ENCODE peak calls at places on chromosomes 5 and 9, in six cellular contexts. One of them, this sample, is unnamed.

GRCh38 chr5:138109463-138110265 is 25.8 kb downstream of the WNT8A start:
- DNase-seq in OCI-LY7: no peak
- DNase-seq in sigmoid colon: no peak
- DNase-seq in astrocyte: peak
- DNase-seq in WERI-Rb-1: no peak
- DNase-seq in PC-3: peak
- DNase-seq in this sample: no peak

GRCh38 chr9:130857864-130858730 is 23.0 kb downstream of the ABL1 start:
- DNase-seq in OCI-LY7: no peak
- DNase-seq in sigmoid colon: peak
- DNase-seq in astrocyte: peak
- DNase-seq in WERI-Rb-1: no peak
- DNase-seq in PC-3: peak
- DNase-seq in this sample: no peak

GRCh38 chr9:92538541-92538940 is 2.8 kb upstream of the ECM2 start:
- DNase-seq in OCI-LY7: no peak
- DNase-seq in sigmoid colon: no peak
- DNase-seq in astrocyte: peak
- DNase-seq in WERI-Rb-1: no peak
- DNase-seq in PC-3: peak
- DNase-seq in this sample: no peak

GRCh38 chr9:3043369-3043768 is 199.5 kb upstream of the PUM3 start:
- DNase-seq in OCI-LY7: no peak
- DNase-seq in sigmoid colon: no peak
- DNase-seq in astrocyte: peak
- DNase-seq in WERI-Rb-1: no peak
- DNase-seq in PC-3: no peak
- DNase-seq in this sample: no peak

GRCh38 chr5:141856030-141856790 is 22.0 kb downstream of the PCDH1 start:
- DNase-seq in OCI-LY7: no peak
- DNase-seq in sigmoid colon: no peak
- DNase-seq in astrocyte: no peak
- DNase-seq in WERI-Rb-1: no peak
- DNase-seq in PC-3: no peak
- DNase-seq in this sample: no peak

GRCh38 chr5:122073864-122074263 is 4.2 kb downstream of the LOX start:
- DNase-seq in OCI-LY7: no peak
- DNase-seq in sigmoid colon: no peak
- DNase-seq in astrocyte: no peak
- DNase-seq in WERI-Rb-1: no peak
- DNase-seq in PC-3: no peak
- DNase-seq in this sample: no peak

GRCh38 chr5:27497491-27497890 is 459.1 kb upstream of the CDH9 start:
- DNase-seq in OCI-LY7: no peak
- DNase-seq in sigmoid colon: no peak
- DNase-seq in astrocyte: no peak
- DNase-seq in WERI-Rb-1: no peak
- DNase-seq in PC-3: no peak
- DNase-seq in this sample: no peak

GRCh38 chr5:90844931-90845330 is 286.3 kb downstream of the ADGRV1 start:
- DNase-seq in OCI-LY7: no peak
- DNase-seq in sigmoid colon: no peak
- DNase-seq in astrocyte: no peak
- DNase-seq in WERI-Rb-1: no peak
- DNase-seq in PC-3: no peak
- DNase-seq in this sample: no peak

GRCh38 chr5:97979740-97980139 is 793.7 kb upstream of the RGMB start:
- DNase-seq in OCI-LY7: no peak
- DNase-seq in sigmoid colon: peak
- DNase-seq in astrocyte: peak
- DNase-seq in WERI-Rb-1: no peak
- DNase-seq in PC-3: no peak
- DNase-seq in this sample: no peak

GRCh38 chr5:168101352-168101751 is 190.1 kb upstream of the WWC1 start:
- DNase-seq in OCI-LY7: no peak
- DNase-seq in sigmoid colon: no peak
- DNase-seq in astrocyte: no peak
- DNase-seq in WERI-Rb-1: no peak
- DNase-seq in PC-3: no peak
- DNase-seq in this sample: no peak

GRCh38 chr9:136661641-136662325 is 933 bp upstream of the EGFL7 start:
- DNase-seq in OCI-LY7: no peak
- DNase-seq in sigmoid colon: no peak
- DNase-seq in astrocyte: no peak
- DNase-seq in WERI-Rb-1: no peak
- DNase-seq in PC-3: no peak
- DNase-seq in this sample: no peak

GRCh38 chr5:176775409-176775808 is 35.0 kb upstream of the UNC5A start:
- DNase-seq in OCI-LY7: no peak
- DNase-seq in sigmoid colon: no peak
- DNase-seq in astrocyte: no peak
- DNase-seq in WERI-Rb-1: no peak
- DNase-seq in PC-3: peak
- DNase-seq in this sample: no peak

GRCh38 chr9:5442400-5443011 is 4.8 kb upstream of the PLGRKT start:
- DNase-seq in OCI-LY7: peak
- DNase-seq in sigmoid colon: no peak
- DNase-seq in astrocyte: peak
- DNase-seq in WERI-Rb-1: peak
- DNase-seq in PC-3: peak
- DNase-seq in this sample: peak

GRCh38 chr5:177588413-177588909 is 3.5 kb upstream of the TMED9 start:
- DNase-seq in OCI-LY7: no peak
- DNase-seq in sigmoid colon: no peak
- DNase-seq in astrocyte: no peak
- DNase-seq in WERI-Rb-1: no peak
- DNase-seq in PC-3: no peak
- DNase-seq in this sample: no peak

GRCh38 chr5:14590949-14591348 is 9.4 kb downstream of the OTULINL start:
- DNase-seq in OCI-LY7: no peak
- DNase-seq in sigmoid colon: no peak
- DNase-seq in astrocyte: no peak
- DNase-seq in WERI-Rb-1: no peak
- DNase-seq in PC-3: peak
- DNase-seq in this sample: no peak
- TF ChIP-seq CTCF in OCI-LY7: no peak
- TF ChIP-seq CTCF in sigmoid colon: no peak
- TF ChIP-seq CTCF in astrocyte: no peak
- TF ChIP-seq CTCF in WERI-Rb-1: no peak
- TF ChIP-seq CTCF in PC-3: no peak
- TF ChIP-seq CTCF in this sample: no peak

DNA sequence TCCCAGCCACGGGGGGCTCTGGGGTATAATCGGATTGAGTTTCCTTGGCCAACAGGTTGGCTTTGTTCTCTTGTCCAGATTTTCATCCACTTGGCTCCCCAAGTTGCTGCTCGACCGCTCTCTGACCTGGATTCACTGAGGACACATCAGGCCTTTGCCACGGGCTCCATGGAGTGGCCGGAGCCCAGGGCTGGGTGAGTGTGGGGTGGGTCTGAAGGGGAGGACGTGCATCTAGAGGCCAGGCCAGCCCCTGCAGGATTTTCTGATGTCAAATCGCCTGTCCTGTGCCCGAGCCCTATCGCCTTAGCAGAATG is 89.0 kb upstream of the BOD1 start:
- DNase-seq in OCI-LY7: no peak
- DNase-seq in sigmoid colon: no peak
- DNase-seq in astrocyte: no peak
- DNase-seq in WERI-Rb-1: peak
- DNase-seq in PC-3: no peak
- DNase-seq in this sample: no peak
- H3K4me3 ChIP-seq in OCI-LY7: no peak
- H3K4me3 ChIP-seq in sigmoid colon: no peak
- H3K4me3 ChIP-seq in astrocyte: no peak
- H3K4me3 ChIP-seq in WERI-Rb-1: peak
- H3K4me3 ChIP-seq in PC-3: no peak
- H3K4me3 ChIP-seq in this sample: no peak

DNA sequence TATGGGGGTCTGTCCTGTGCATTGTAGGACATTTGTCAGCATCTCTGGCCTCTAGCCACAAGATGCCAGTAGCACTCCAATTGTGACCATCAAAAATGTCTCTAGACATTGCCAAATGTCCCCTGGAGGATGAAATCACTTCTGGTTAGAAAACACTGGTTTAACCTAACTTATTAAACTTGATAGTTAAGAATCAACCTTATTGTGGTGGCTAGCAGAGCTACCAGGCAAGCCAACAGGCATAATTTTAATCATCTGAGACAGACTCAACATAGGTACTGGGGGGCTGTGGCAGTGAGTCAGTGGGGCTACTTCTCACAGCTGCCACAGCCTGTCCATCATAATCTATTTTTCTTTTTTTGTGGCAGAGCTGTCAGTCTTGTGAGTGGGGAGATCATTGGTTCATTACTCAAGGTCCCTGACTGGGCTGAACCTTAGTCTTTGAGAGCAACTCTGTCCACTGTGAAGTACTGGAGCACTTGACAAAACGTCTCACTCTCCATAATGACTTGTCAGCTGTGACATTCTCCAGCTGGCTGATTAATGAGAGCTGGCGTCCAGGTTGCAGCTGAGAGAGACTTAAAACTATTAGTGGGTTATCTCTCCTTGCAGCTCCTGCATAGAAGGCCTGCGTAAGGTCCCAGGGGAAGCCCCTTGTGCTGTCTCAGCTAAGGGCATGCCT is 107.9 kb downstream of the DCP2 start:
- DNase-seq in OCI-LY7: no peak
- DNase-seq in sigmoid colon: no peak
- DNase-seq in astrocyte: no peak
- DNase-seq in WERI-Rb-1: peak
- DNase-seq in PC-3: no peak
- DNase-seq in this sample: no peak
- TF ChIP-seq CTCF in OCI-LY7: peak
- TF ChIP-seq CTCF in sigmoid colon: no peak
- TF ChIP-seq CTCF in astrocyte: no peak
- TF ChIP-seq CTCF in WERI-Rb-1: no peak
- TF ChIP-seq CTCF in PC-3: peak
- TF ChIP-seq CTCF in this sample: no peak

GRCh38 chr5:957730-958485 is 50.7 kb upstream of the NKD2 start:
- DNase-seq in OCI-LY7: no peak
- DNase-seq in sigmoid colon: no peak
- DNase-seq in astrocyte: no peak
- DNase-seq in WERI-Rb-1: no peak
- DNase-seq in PC-3: peak
- DNase-seq in this sample: no peak
- H3K4me3 ChIP-seq in OCI-LY7: no peak
- H3K4me3 ChIP-seq in sigmoid colon: no peak
- H3K4me3 ChIP-seq in astrocyte: no peak
- H3K4me3 ChIP-seq in WERI-Rb-1: no peak
- H3K4me3 ChIP-seq in PC-3: peak
- H3K4me3 ChIP-seq in this sample: no peak